ENCODE peak calls at places on chromosomes 11 and 22, in seven cellular contexts. One of them, this sample, is unnamed.

GRCh38 chr11:116730568-116730967 is 42.2 kb downstream of the BUD13 start:
- DNase-seq in non-pigmented ciliary epithelial cell: no peak
- DNase-seq in upper lobe of right lung: peak
- DNase-seq in GM10248: no peak
- DNase-seq in ELR: no peak
- DNase-seq in stomach: peak
- DNase-seq in hypothalamus: peak
- DNase-seq in this sample: no peak

GRCh38 chr22:39117585-39118191 is 20.6 kb downstream of the APOBEC3H start:
- DNase-seq in GM10248: peak
- DNase-seq in non-pigmented ciliary epithelial cell: no peak
- DNase-seq in ELR: peak
- DNase-seq in hypothalamus: no peak
- DNase-seq in upper lobe of right lung: no peak
- DNase-seq in stomach: peak
- DNase-seq in this sample: peak

GRCh38 chr11:96012086-96012824 is 88.3 kb upstream of the MTMR2 start:
- DNase-seq in GM10248: peak
- DNase-seq in ELR: peak
- DNase-seq in stomach: no peak
- DNase-seq in upper lobe of right lung: no peak
- DNase-seq in hypothalamus: peak
- DNase-seq in non-pigmented ciliary epithelial cell: peak
- DNase-seq in this sample: peak

GRCh38 chr22:41526802-41527799 is 17.2 kb downstream of the POLR3H start:
- DNase-seq in stomach: peak
- DNase-seq in upper lobe of right lung: no peak
- DNase-seq in hypothalamus: peak
- DNase-seq in non-pigmented ciliary epithelial cell: no peak
- DNase-seq in ELR: peak
- DNase-seq in GM10248: peak
- DNase-seq in this sample: peak

GRCh38 chr22:19337137-19337536 is 45.6 kb upstream of the CLTCL1 start:
- DNase-seq in hypothalamus: no peak
- DNase-seq in stomach: no peak
- DNase-seq in non-pigmented ciliary epithelial cell: no peak
- DNase-seq in ELR: no peak
- DNase-seq in upper lobe of right lung: no peak
- DNase-seq in GM10248: no peak
- DNase-seq in this sample: no peak

GRCh38 chr11:132342408-132342807 is 972.0 kb downstream of the NTM start:
- DNase-seq in ELR: no peak
- DNase-seq in hypothalamus: no peak
- DNase-seq in non-pigmented ciliary epithelial cell: no peak
- DNase-seq in stomach: no peak
- DNase-seq in upper lobe of right lung: no peak
- DNase-seq in GM10248: no peak
- DNase-seq in this sample: no peak

GRCh38 chr11:133928628-133929059 is 28.1 kb downstream of the IGSF9B start:
- DNase-seq in non-pigmented ciliary epithelial cell: no peak
- DNase-seq in upper lobe of right lung: no peak
- DNase-seq in GM10248: no peak
- DNase-seq in ELR: no peak
- DNase-seq in stomach: peak
- DNase-seq in hypothalamus: no peak
- DNase-seq in this sample: no peak

GRCh38 chr11:95584180-95584579 is 205.4 kb downstream of the FAM76B start:
- DNase-seq in hypothalamus: no peak
- DNase-seq in upper lobe of right lung: no peak
- DNase-seq in non-pigmented ciliary epithelial cell: no peak
- DNase-seq in GM10248: no peak
- DNase-seq in ELR: peak
- DNase-seq in stomach: no peak
- DNase-seq in this sample: no peak

GRCh38 chr11:35082322-35083180 is 56.4 kb upstream of the CD44 start:
- DNase-seq in non-pigmented ciliary epithelial cell: no peak
- DNase-seq in GM10248: peak
- DNase-seq in upper lobe of right lung: peak
- DNase-seq in stomach: peak
- DNase-seq in hypothalamus: peak
- DNase-seq in ELR: peak
- DNase-seq in this sample: peak

GRCh38 chr11:129436573-129436972 is 60.9 kb downstream of the BARX2 start:
- DNase-seq in hypothalamus: no peak
- DNase-seq in stomach: no peak
- DNase-seq in GM10248: no peak
- DNase-seq in non-pigmented ciliary epithelial cell: no peak
- DNase-seq in upper lobe of right lung: no peak
- DNase-seq in ELR: no peak
- DNase-seq in this sample: no peak

GRCh38 chr11:108538022-108538424 is 39.8 kb upstream of the POGLUT3 start:
- DNase-seq in ELR: no peak
- DNase-seq in upper lobe of right lung: peak
- DNase-seq in hypothalamus: no peak
- DNase-seq in GM10248: no peak
- DNase-seq in stomach: peak
- DNase-seq in non-pigmented ciliary epithelial cell: no peak
- DNase-seq in this sample: no peak

GRCh38 chr11:121741954-121742361 is 289.2 kb upstream of the SORL1-AS1 start:
- DNase-seq in ELR: no peak
- DNase-seq in GM10248: no peak
- DNase-seq in stomach: no peak
- DNase-seq in upper lobe of right lung: no peak
- DNase-seq in non-pigmented ciliary epithelial cell: no peak
- DNase-seq in hypothalamus: peak
- DNase-seq in this sample: no peak

GRCh38 chr22:30943368-30943767 is 25.2 kb downstream of the MORC2 start:
- DNase-seq in stomach: no peak
- DNase-seq in ELR: no peak
- DNase-seq in non-pigmented ciliary epithelial cell: no peak
- DNase-seq in upper lobe of right lung: no peak
- DNase-seq in hypothalamus: no peak
- DNase-seq in GM10248: no peak
- DNase-seq in this sample: no peak

GRCh38 chr11:63837719-63838118 is 1.2 kb upstream of the MARK2 start:
- DNase-seq in non-pigmented ciliary epithelial cell: no peak
- DNase-seq in hypothalamus: no peak
- DNase-seq in GM10248: no peak
- DNase-seq in ELR: peak
- DNase-seq in stomach: no peak
- DNase-seq in upper lobe of right lung: no peak
- DNase-seq in this sample: no peak

GRCh38 chr22:37167176-37167980 is 17.7 kb upstream of the IL2RB start:
- DNase-seq in stomach: no peak
- DNase-seq in upper lobe of right lung: peak
- DNase-seq in ELR: no peak
- DNase-seq in GM10248: no peak
- DNase-seq in non-pigmented ciliary epithelial cell: no peak
- DNase-seq in hypothalamus: no peak
- DNase-seq in this sample: no peak

This sample was measured in GM19239.